ENCODE peak calls at places on chromosomes 13 and 19, in eight cellular contexts. J is heart left ventricle, X is GM23248, I is cardiac muscle cell, M is adrenal gland, B is DND-41, N is body of pancreas, Z is H1. F is an unnamed sample.

GRCh38 chr13:46146898-46147297 is 35.1 kb downstream of the LCP1 start:
- DNase-seq in M (peak; percentile 71), I (peak; percentile 48), X (peak; percentile 47), J (no peak), Z (no peak), B (no peak), N (no peak), F (no peak)

GRCh38 chr19:38563475-38563874 is 54.3 kb downstream of the MAP4K1 start:
- DNase-seq in J (no peak), M (no peak), B (no peak), I (no peak), N (no peak), X (no peak), Z (no peak), F (no peak)

GRCh38 chr19:58577581-58578429 is 4.7 kb upstream of the MZF1 start:
- DNase-seq in M (peak; percentile 50), Z (no peak), J (no peak), N (no peak), I (no peak), X (no peak), B (peak; percentile 4), F (peak; percentile 37)

GRCh38 chr19:34089566-34089965 is 82.7 kb upstream of the LSM14A start:
- DNase-seq in B (no peak), J (no peak), Z (no peak), M (no peak), I (no peak), N (no peak), X (no peak), F (no peak)

GRCh38 chr19:53903055-53903680 is 5.9 kb upstream of the CACNG7 start:
- DNase-seq in B (peak; percentile 42), I (peak; percentile 91), M (no peak), X (peak; percentile 62), N (no peak), J (no peak), Z (peak; percentile 69), F (no peak)

GRCh38 chr19:41638624-41639023 is 11.8 kb upstream of the CEACAM4 start:
- DNase-seq in J (no peak), N (no peak), B (no peak), I (no peak), Z (no peak), M (no peak), X (no peak), F (no peak)

GRCh38 chr13:44752184-44752583 is 176.1 kb upstream of the TSC22D1 start:
- DNase-seq in M (peak; percentile 69), I (no peak), Z (no peak), J (no peak), X (no peak), B (no peak), N (no peak), F (no peak)

GRCh38 chr13:75139291-75139690 is 342.7 kb downstream of the TBC1D4 start:
- DNase-seq in J (no peak), M (no peak), B (no peak), Z (no peak), N (no peak), X (peak; percentile 20), I (no peak), F (no peak)

GRCh38 chr13:98778749-98779148 is 26.3 kb upstream of the SLC15A1 start:
- DNase-seq in M (no peak), I (no peak), Z (no peak), N (no peak), B (no peak), J (no peak), X (no peak), F (no peak)

GRCh38 chr19:32812036-32812435 is 57.5 kb downstream of the SLC7A9 start:
- DNase-seq in I (no peak), N (no peak), J (no peak), B (no peak), M (no peak), Z (no peak), X (no peak), F (no peak)

GRCh38 chr19:6018786-6019185 is 40.8 kb upstream of the RANBP3 start:
- DNase-seq in X (no peak), I (peak; percentile 39), N (no peak), B (no peak), Z (peak; percentile 69), J (peak; percentile 26), M (no peak), F (no peak)

GRCh38 chr19:30336290-30336689 is 35.9 kb upstream of the ZNF536 start:
- DNase-seq in M (no peak), J (no peak), Z (no peak), I (no peak), B (no peak), N (no peak), X (no peak), F (no peak)

GRCh38 chr19:49157445-49158224 is at the start of gene TRPM4:
- DNase-seq in M (peak; percentile 90), N (peak; percentile 95), I (peak; percentile 96), Z (peak; percentile 95), J (peak; percentile 95), X (peak; percentile 93), B (peak; percentile 66), F (peak; percentile 98)

GRCh38 chr13:44402902-44403719 is 29.5 kb downstream of the SERP2 start:
- DNase-seq in Z (no peak), M (no peak), X (no peak), I (no peak), B (no peak), J (no peak), N (peak; percentile 62), F (no peak)

GRCh38 chr19:3276341-3276799 is 51.9 kb downstream of the CELF5 start:
- DNase-seq in M (no peak), B (no peak), I (no peak), N (peak; percentile 23), Z (peak; percentile 94), X (no peak), J (no peak), F (no peak)

GRCh38 chr19:49064768-49065611 is at the start of gene NTF4:
- DNase-seq in J (no peak), X (peak; percentile 50), B (no peak), M (no peak), N (peak; percentile 39), Z (peak; percentile 78), I (peak; percentile 88), F (peak; percentile 75)

GRCh38 chr19:15452111-15453047 is 2.6 kb upstream of the WIZ start:
- DNase-seq in M (peak; percentile 96), Z (peak; percentile 98), I (peak; percentile 90), N (peak; percentile 92), X (peak; percentile 88), B (peak; percentile 39), J (peak; percentile 94), F (peak; percentile 98)

GRCh38 chr13:102972191-102972590 is 94.0 kb downstream of the SLC10A2 start:
- DNase-seq in X (no peak), Z (no peak), N (no peak), J (no peak), B (no peak), I (no peak), M (no peak), F (no peak)

GRCh38 chr13:102977471-102977870 is 88.7 kb downstream of the SLC10A2 start:
- DNase-seq in I (no peak), Z (no peak), M (no peak), J (no peak), X (no peak), B (no peak), N (no peak), F (no peak)

GRCh38 chr13:102983496-102983895 is 82.7 kb downstream of the SLC10A2 start:
- DNase-seq in B (no peak), I (no peak), J (no peak), M (no peak), N (no peak), X (peak; percentile 12), Z (no peak), F (no peak)

GRCh38 chr13:102974574-102975195 is 91.5 kb downstream of the SLC10A2 start:
- DNase-seq in N (no peak), M (no peak), X (no peak), I (no peak), Z (no peak), J (no peak), B (no peak), F (no peak)

GRCh38 chr13:102978168-102978567 is 88.0 kb downstream of the SLC10A2 start:
- DNase-seq in J (no peak), B (no peak), N (no peak), X (peak; percentile 47), I (no peak), Z (no peak), M (no peak), F (no peak)
- H3K4me3 ChIP-seq in J (no peak overlapping the region), B (no peak overlapping the region), N (no peak overlapping the region), X (peak overlapping the region; percentile 52), I (no peak overlapping the region), Z (no peak overlapping the region), M (no peak overlapping the region), F (peak overlapping the region; percentile 62)

GRCh38 chr19:45200614-45201013 is 22.0 kb downstream of the BLOC1S3 start:
- DNase-seq in J (no peak), M (peak; percentile 75), B (no peak), Z (peak; percentile 69), N (peak; percentile 31), I (peak; percentile 49), X (peak; percentile 55), F (peak; percentile 47)
- H3K27ac ChIP-seq in J (no peak overlapping the region), M (no peak overlapping the region), B (no peak overlapping the region), Z (no peak overlapping the region), N (no peak overlapping the region), I (no peak overlapping the region), X (no peak overlapping the region), F (no peak overlapping the region)

GRCh38 chr13:33180009-33180804 is 105.3 kb downstream of the STARD13 start:
- DNase-seq in X (no peak), B (no peak), M (no peak), N (no peak), Z (no peak), I (no peak), J (no peak), F (no peak)
- H3K4me1 ChIP-seq in X (peaks cover 36% of the 10 kb centered on the region), B (no peaks in the 10 kb centered on the region), M (peaks cover 4% of the 10 kb centered on the region), N (peaks cover 79% of the 10 kb centered on the region), Z (no peaks in the 10 kb centered on the region), I (peaks cover 16% of the 10 kb centered on the region), J (no peaks in the 10 kb centered on the region), F (peaks cover 12% of the 10 kb centered on the region)

DNA sequence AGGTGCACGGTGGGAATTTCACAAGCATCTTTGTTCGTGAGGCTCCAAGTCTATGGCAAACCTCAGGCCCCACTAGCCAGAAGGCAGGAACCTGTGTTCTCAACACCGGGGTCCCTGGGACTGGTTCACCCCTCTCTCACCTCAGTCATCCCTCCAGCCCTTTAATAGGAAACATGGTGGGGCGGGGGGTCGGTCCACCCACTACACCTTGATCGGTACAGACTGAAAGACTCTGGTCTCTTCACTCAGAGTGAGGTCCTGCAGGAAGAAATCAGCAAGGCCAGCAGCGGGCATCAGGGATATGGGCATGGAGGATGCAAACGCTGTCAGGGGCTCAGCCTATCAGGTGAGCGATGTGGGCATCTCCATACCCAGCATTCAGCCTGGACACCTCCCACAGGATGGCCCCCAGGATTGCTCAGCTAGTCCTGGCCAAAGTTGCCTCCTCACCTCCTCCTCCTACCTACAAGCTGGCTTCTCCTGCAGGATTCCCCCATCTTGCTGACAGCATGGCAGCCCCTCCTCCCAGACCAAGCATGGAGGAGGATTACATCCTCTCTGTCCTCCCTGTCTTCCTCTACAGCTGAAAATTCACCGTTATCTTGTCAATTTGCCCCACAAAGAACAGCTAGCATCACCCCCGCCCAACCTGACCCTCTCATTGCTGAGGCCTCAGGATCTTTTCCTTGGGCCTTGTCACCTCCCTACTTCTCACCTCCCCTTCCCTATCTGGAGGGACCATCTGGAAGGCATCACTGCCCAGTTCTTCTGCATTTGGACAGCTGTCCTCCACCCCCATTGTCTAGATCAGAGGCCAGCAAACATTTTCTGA is 37.3 kb upstream of the CD33 start:
- DNase-seq in J (no peak), Z (no peak), I (no peak), N (no peak), B (no peak), X (no peak), M (no peak), F (no peak)
- H3K4me3 ChIP-seq in J (no peak overlapping the region), Z (no peak overlapping the region), I (no peak overlapping the region), N (no peak overlapping the region), B (no peak overlapping the region), X (no peak overlapping the region), M (no peak overlapping the region), F (no peak overlapping the region)